ENCODE peak calls at places on chromosomes 7 and 10, in ten cellular contexts. X is fibroblast of lung; P is PC-3; U is lower leg skin; B is hepatocyte; D is CD8-positive, alpha-beta T cell; N is right cardiac atrium; C is OCI-LY7; S is AG04450; G is esophagus squamous epithelium. I is an unnamed sample.

GRCh38 chr10:67438605-67439258 is 257.3 kb downstream of the CTNNA3 start:
- DNase-seq in N (no peak), B (peak), P (no peak), S (no peak), U (no peak), C (no peak), X (no peak), D (no peak), G (no peak), I (no peak)

GRCh38 chr7:497346-497745 is 22.3 kb downstream of the PDGFA start:
- DNase-seq in S (no peak), B (no peak), X (no peak), N (peak), P (no peak), U (no peak), G (no peak), C (no peak), D (no peak), I (no peak)

GRCh38 chr10:43596546-43596945 is 9.7 kb upstream of the ZNF485 start:
- DNase-seq in S (no peak), D (no peak), U (no peak), N (no peak), G (no peak), B (no peak), P (no peak), C (no peak), X (no peak), I (no peak)

GRCh38 chr10:5723692-5724091 is 39.1 kb downstream of the TASOR2 start:
- DNase-seq in N (no peak), C (no peak), S (no peak), P (no peak), G (no peak), U (no peak), B (no peak), X (no peak), D (no peak), I (no peak)

GRCh38 chr10:11885437-11886137 is 62.4 kb downstream of the PROSER2 start:
- DNase-seq in N (no peak), C (no peak), D (no peak), B (no peak), P (no peak), S (no peak), G (no peak), U (no peak), X (no peak), I (no peak)

GRCh38 chr7:83162402-83163256 is at the start of gene PCLO:
- DNase-seq in U (peak), G (no peak), D (peak), S (no peak), X (peak), N (peak), C (peak), B (peak), P (peak), I (no peak)

GRCh38 chr10:33930079-33930478 is 595.6 kb upstream of the NRP1 start:
- DNase-seq in D (no peak), X (no peak), G (no peak), N (no peak), U (no peak), S (no peak), P (no peak), C (no peak), B (no peak), I (no peak)

GRCh38 chr7:25541064-25541463 is 312.8 kb upstream of the NPVF start:
- DNase-seq in S (no peak), B (no peak), U (no peak), N (no peak), X (no peak), C (no peak), D (no peak), P (no peak), G (no peak), I (no peak)

GRCh38 chr7:90655566-90655965 is 59.4 kb downstream of the CDK14 start:
- DNase-seq in D (no peak), P (peak), B (no peak), C (no peak), X (peak), G (no peak), N (no peak), U (no peak), S (peak), I (peak)

GRCh38 chr10:119761106-119761505 is 35.3 kb downstream of the INPP5F start:
- DNase-seq in B (peak), U (no peak), D (no peak), P (peak), C (no peak), X (peak), N (no peak), S (peak), G (no peak), I (peak)

GRCh38 chr7:68288099-68288498 is 1291.5 kb downstream of the TYW1 start:
- DNase-seq in C (no peak), U (no peak), B (no peak), X (no peak), G (no peak), S (no peak), P (no peak), D (no peak), N (no peak), I (no peak)

GRCh38 chr7:84484502-84485079 is 290.0 kb upstream of the SEMA3A start:
- DNase-seq in U (no peak), N (no peak), G (no peak), C (no peak), S (no peak), X (peak), P (peak), B (no peak), D (no peak), I (no peak)

GRCh38 chr7:47991741-47992311 is 12.4 kb upstream of the HUS1 start:
- DNase-seq in U (peak), X (peak), N (peak), P (peak), D (peak), B (peak), C (peak), S (no peak), G (peak), I (no peak)

GRCh38 chr10:12833451-12833850 is 168.1 kb downstream of the CCDC3 start:
- DNase-seq in P (no peak), N (no peak), D (no peak), S (no peak), B (no peak), G (no peak), C (no peak), X (no peak), U (no peak), I (no peak)

GRCh38 chr7:85554294-85554877 is 367.5 kb upstream of the SEMA3D start:
- DNase-seq in X (peak), D (no peak), U (peak), S (peak), B (peak), C (peak), N (no peak), G (no peak), P (peak), I (peak)

GRCh38 chr7:24978837-24979469 is 1.0 kb downstream of the OSBPL3 start:
- DNase-seq in N (no peak), S (no peak), B (peak), C (no peak), D (peak), P (peak), G (no peak), X (peak), U (no peak), I (no peak)

GRCh38 chr7:1956141-1956540 is 276.6 kb downstream of the MAD1L1 start:
- DNase-seq in D (no peak), X (no peak), B (no peak), C (no peak), G (no peak), S (no peak), P (no peak), U (no peak), N (no peak), I (no peak)

GRCh38 chr7:1312098-1313070 is 79.7 kb downstream of the UNCX start:
- DNase-seq in B (no peak), D (no peak), P (no peak), N (no peak), U (no peak), G (no peak), X (no peak), S (no peak), C (no peak), I (no peak)

GRCh38 chr10:76000550-76000949 is 569.1 kb downstream of the LRMDA start:
- DNase-seq in G (no peak), C (no peak), B (no peak), S (no peak), U (no peak), N (no peak), D (no peak), P (no peak), X (no peak), I (no peak)
- H3K4me3 ChIP-seq in G (no peak), C (no peak), B (no peak), S (no peak), U (no peak), N (no peak), D (no peak), P (no peak), X (no peak), I (no peak)

GRCh38 chr7:93148727-93149126 is 542 bp upstream of the SAMD9L start:
- DNase-seq in N (no peak), U (no peak), S (no peak), D (no peak), P (no peak), C (no peak), G (no peak), X (no peak), B (no peak), I (no peak)
- H3K4me3 ChIP-seq in N (peak), U (no peak), S (no peak), D (peak), P (no peak), C (peak), G (peak), X (no peak), B (no peak), I (no peak)

DNA sequence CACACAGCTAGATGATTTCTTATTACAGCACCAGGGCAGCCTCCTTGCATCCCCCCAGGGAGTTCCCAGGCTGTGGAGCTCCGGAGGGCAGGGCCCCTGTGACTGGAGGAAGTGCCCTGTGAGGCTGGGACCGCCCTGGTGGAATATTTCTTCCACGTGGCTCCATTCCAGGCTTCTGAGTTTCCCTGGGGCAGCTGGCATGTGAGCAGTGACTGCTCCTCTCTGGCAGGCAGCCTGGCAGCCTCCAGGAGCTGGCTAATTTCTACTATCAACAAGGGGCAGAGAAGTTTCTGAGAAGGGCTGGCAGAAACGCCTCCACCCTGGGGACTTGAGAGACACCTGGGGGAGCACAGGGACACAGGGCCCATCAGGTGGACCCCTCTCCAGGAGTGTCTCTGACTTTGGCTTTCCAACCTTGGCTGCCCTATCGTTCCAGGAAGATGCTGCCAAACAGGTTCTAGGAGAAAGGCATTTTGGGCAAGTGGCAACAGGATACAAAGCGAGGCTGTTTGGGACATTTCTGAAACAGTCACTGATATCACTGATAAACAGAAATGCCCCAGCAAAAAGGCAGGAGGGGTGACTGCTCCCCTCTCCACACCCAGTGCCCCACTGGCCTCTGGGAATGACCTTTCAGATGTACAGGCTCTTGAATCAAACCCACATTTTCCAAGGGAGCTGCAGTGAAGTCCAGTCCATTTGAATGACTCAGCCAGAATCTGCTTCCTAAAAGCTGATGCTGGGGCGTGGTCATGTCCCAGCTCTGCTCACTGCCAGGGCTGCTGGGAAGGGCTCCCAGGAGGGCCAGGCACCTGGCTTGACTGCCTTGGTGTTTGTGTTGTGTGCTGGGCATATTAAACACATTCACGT is 16.1 kb downstream of the MYOF start:
- DNase-seq in N (peak), C (no peak), G (no peak), S (no peak), X (peak), U (peak), D (no peak), P (peak), B (peak), I (peak)
- H3K4me3 ChIP-seq in N (no peak), C (no peak), G (peak), S (no peak), X (no peak), U (no peak), D (no peak), P (peak), B (no peak), I (no peak)

GRCh38 chr10:129967579-129968019 is 3.5 kb upstream of the EBF3 start:
- DNase-seq in D (no peak), X (no peak), C (no peak), P (no peak), B (no peak), U (no peak), G (no peak), N (no peak), S (no peak), I (no peak)

GRCh38 chr10:129965940-129966339 is 1.9 kb upstream of the EBF3 start:
- DNase-seq in B (no peak), G (no peak), P (no peak), C (no peak), X (no peak), U (no peak), N (no peak), S (no peak), D (no peak), I (no peak)

GRCh38 chr10:129968020-129968861 is 4.2 kb upstream of the EBF3 start:
- DNase-seq in G (no peak), C (no peak), X (no peak), S (no peak), U (no peak), D (no peak), N (no peak), B (no peak), P (no peak), I (no peak)

GRCh38 chr10:129966370-129966769 is 2.3 kb upstream of the EBF3 start:
- DNase-seq in G (no peak), C (no peak), P (no peak), D (no peak), S (no peak), X (no peak), U (no peak), B (no peak), N (no peak), I (no peak)

GRCh38 chr10:129966831-129967578 is 2.9 kb upstream of the EBF3 start:
- DNase-seq in U (no peak), N (no peak), D (no peak), P (no peak), B (no peak), C (no peak), S (no peak), G (no peak), X (no peak), I (no peak)
- H3K4me3 ChIP-seq in U (no peak), N (no peak), D (no peak), P (no peak), B (no peak), C (no peak), S (no peak), G (no peak), X (no peak), I (peak)

DNA sequence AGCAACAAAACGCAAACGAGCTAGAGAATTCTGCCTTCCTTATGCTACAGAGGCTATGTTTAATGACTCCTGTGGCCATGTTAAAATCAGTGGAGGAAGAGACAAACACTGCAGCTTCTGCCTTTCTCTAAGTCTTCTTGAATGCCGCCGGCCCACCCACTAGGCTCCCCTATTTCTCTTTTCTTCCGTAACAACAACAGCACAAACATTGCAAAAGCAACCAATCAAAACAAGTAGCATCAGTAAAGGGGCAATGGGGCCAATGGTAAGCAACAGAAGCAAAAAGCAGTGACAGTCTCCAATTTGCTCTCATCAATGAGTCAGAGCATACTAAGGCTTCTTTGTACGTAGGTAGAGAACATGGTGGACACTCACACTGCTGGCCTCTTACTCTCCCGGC is 26.8 kb downstream of the DNAJC1 start:
- DNase-seq in S (no peak), C (no peak), P (no peak), N (no peak), G (no peak), B (no peak), U (no peak), D (no peak), X (peak), I (no peak)
- H3K4me3 ChIP-seq in S (no peak), C (no peak), P (no peak), N (no peak), G (no peak), B (no peak), U (no peak), D (no peak), X (no peak), I (no peak)

DNA sequence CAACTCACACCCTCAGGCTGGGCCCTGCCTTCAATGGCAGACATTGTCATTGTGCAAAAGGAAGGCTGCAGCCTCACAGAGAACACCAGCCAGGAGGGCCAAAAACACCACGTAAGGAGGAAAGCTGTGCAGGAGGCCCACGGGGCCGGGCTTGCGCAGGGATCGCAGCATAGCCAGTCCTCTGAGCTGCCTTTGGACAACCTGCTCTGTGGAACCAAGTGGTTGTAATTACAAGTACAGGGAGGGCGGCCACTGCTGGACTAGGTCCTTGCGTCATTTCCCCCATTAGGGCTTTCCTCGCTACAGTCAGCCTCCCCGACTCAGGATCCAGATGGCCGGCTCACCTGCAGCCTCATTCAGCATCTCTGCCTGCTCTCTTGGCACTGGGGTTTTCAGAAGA is 66.9 kb downstream of the FAM53B start:
- DNase-seq in B (no peak), S (no peak), N (peak), G (no peak), U (no peak), P (no peak), C (no peak), D (no peak), X (no peak), I (no peak)
- H3K4me3 ChIP-seq in B (no peak), S (no peak), N (no peak), G (no peak), U (no peak), P (no peak), C (no peak), D (no peak), X (no peak), I (no peak)

DNA sequence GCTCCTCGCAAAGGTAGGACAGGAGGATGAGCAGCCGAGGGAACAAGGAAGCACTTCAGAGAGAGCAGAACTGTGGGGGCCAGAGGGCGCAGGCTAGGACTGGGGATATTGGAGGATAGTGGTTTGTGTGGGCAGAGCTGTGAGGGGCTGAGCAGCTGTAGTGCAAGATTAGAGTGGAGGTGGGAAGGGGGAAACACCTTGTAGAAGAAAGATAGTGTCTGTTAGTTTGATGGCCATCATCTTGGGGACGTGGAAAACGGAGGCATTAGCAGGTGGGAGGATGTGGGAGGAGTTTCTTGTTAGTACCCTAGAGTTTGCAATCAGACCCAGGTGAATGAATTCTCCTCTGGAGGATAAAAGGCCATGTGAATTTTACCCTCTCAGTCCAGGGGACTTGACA is 33.9 kb downstream of the PRSS2 start:
- DNase-seq in P (no peak), B (no peak), X (no peak), N (no peak), U (no peak), D (no peak), S (no peak), C (peak), G (no peak), I (no peak)
- H3K4me3 ChIP-seq in P (no peak), B (no peak), X (no peak), N (no peak), U (no peak), D (peak), S (no peak), C (no peak), G (no peak), I (no peak)

I was measured in skeletal muscle cell.